ENCODE peak calls at places on chromosome 11, in ten cellular contexts. One of them, this sample, is unnamed.

GRCh38 chr11:36425593-36426206 is 84.4 kb downstream of the TRAF6 start:
- DNase-seq in central memory CD4-positive, alpha-beta T cell: no peak
- DNase-seq in lower lobe of right lung: no peak
- DNase-seq in NCI-H524: no peak
- DNase-seq in activated effector memory CD4-positive, alpha-beta T cell treated with anti-CD3 and anti-CD28 coated beads, Interleukin-2, amount 50 U/mL, for 16 hours: no peak
- DNase-seq in GM03348: no peak
- DNase-seq in NAMALWA: no peak
- DNase-seq in activated T-helper 9 cell treated with anti-CD3 and anti-CD28 coated beads, Interleukin-2, amount 50 U/mL, for 16 hours: no peak
- DNase-seq in iPS DF 6.9: no peak
- DNase-seq in GM13976: no peak
- DNase-seq in this sample: no peak

GRCh38 chr11:69393178-69393832 is 88.2 kb upstream of the LINC01488 start:
- DNase-seq in lower lobe of right lung: no peak
- DNase-seq in GM13976: no peak
- DNase-seq in central memory CD4-positive, alpha-beta T cell: no peak
- DNase-seq in activated T-helper 9 cell treated with anti-CD3 and anti-CD28 coated beads, Interleukin-2, amount 50 U/mL, for 16 hours: no peak
- DNase-seq in GM03348: no peak
- DNase-seq in activated effector memory CD4-positive, alpha-beta T cell treated with anti-CD3 and anti-CD28 coated beads, Interleukin-2, amount 50 U/mL, for 16 hours: no peak
- DNase-seq in iPS DF 6.9: no peak
- DNase-seq in NAMALWA: no peak
- DNase-seq in NCI-H524: no peak
- DNase-seq in this sample: no peak

GRCh38 chr11:123683616-123684170 is 29.3 kb upstream of the SCN3B start:
- DNase-seq in GM03348: no peak
- DNase-seq in GM13976: no peak
- DNase-seq in activated T-helper 9 cell treated with anti-CD3 and anti-CD28 coated beads, Interleukin-2, amount 50 U/mL, for 16 hours: no peak
- DNase-seq in NAMALWA: no peak
- DNase-seq in iPS DF 6.9: no peak
- DNase-seq in activated effector memory CD4-positive, alpha-beta T cell treated with anti-CD3 and anti-CD28 coated beads, Interleukin-2, amount 50 U/mL, for 16 hours: no peak
- DNase-seq in central memory CD4-positive, alpha-beta T cell: no peak
- DNase-seq in lower lobe of right lung: no peak
- DNase-seq in NCI-H524: no peak
- DNase-seq in this sample: no peak

GRCh38 chr11:100753144-100753543 is 66.1 kb downstream of the ARHGAP42 start:
- DNase-seq in activated effector memory CD4-positive, alpha-beta T cell treated with anti-CD3 and anti-CD28 coated beads, Interleukin-2, amount 50 U/mL, for 16 hours: no peak
- DNase-seq in iPS DF 6.9: no peak
- DNase-seq in GM13976: no peak
- DNase-seq in NCI-H524: no peak
- DNase-seq in NAMALWA: no peak
- DNase-seq in GM03348: no peak
- DNase-seq in activated T-helper 9 cell treated with anti-CD3 and anti-CD28 coated beads, Interleukin-2, amount 50 U/mL, for 16 hours: no peak
- DNase-seq in central memory CD4-positive, alpha-beta T cell: no peak
- DNase-seq in lower lobe of right lung: no peak
- DNase-seq in this sample: no peak

GRCh38 chr11:6817668-6818067 is 18.2 kb upstream of the OR6A2 start:
- DNase-seq in iPS DF 6.9: no peak
- DNase-seq in GM13976: no peak
- DNase-seq in activated T-helper 9 cell treated with anti-CD3 and anti-CD28 coated beads, Interleukin-2, amount 50 U/mL, for 16 hours: no peak
- DNase-seq in central memory CD4-positive, alpha-beta T cell: no peak
- DNase-seq in NCI-H524: peak
- DNase-seq in GM03348: no peak
- DNase-seq in activated effector memory CD4-positive, alpha-beta T cell treated with anti-CD3 and anti-CD28 coated beads, Interleukin-2, amount 50 U/mL, for 16 hours: no peak
- DNase-seq in NAMALWA: no peak
- DNase-seq in lower lobe of right lung: no peak
- DNase-seq in this sample: no peak

GRCh38 chr11:128859563-128860441 is 7.3 kb downstream of the KCNJ1 start:
- DNase-seq in iPS DF 6.9: peak
- DNase-seq in GM13976: peak
- DNase-seq in activated effector memory CD4-positive, alpha-beta T cell treated with anti-CD3 and anti-CD28 coated beads, Interleukin-2, amount 50 U/mL, for 16 hours: peak
- DNase-seq in GM03348: peak
- DNase-seq in NAMALWA: peak
- DNase-seq in central memory CD4-positive, alpha-beta T cell: peak
- DNase-seq in lower lobe of right lung: peak
- DNase-seq in NCI-H524: no peak
- DNase-seq in activated T-helper 9 cell treated with anti-CD3 and anti-CD28 coated beads, Interleukin-2, amount 50 U/mL, for 16 hours: peak
- DNase-seq in this sample: peak

GRCh38 chr11:76995177-76995576 is 39.0 kb upstream of the B3GNT6 start:
- DNase-seq in GM03348: no peak
- DNase-seq in lower lobe of right lung: no peak
- DNase-seq in central memory CD4-positive, alpha-beta T cell: no peak
- DNase-seq in activated T-helper 9 cell treated with anti-CD3 and anti-CD28 coated beads, Interleukin-2, amount 50 U/mL, for 16 hours: no peak
- DNase-seq in GM13976: no peak
- DNase-seq in iPS DF 6.9: no peak
- DNase-seq in NAMALWA: no peak
- DNase-seq in activated effector memory CD4-positive, alpha-beta T cell treated with anti-CD3 and anti-CD28 coated beads, Interleukin-2, amount 50 U/mL, for 16 hours: no peak
- DNase-seq in NCI-H524: no peak
- DNase-seq in this sample: no peak

GRCh38 chr11:128336203-128336602 is 251.2 kb downstream of the ETS1 start:
- DNase-seq in GM03348: peak
- DNase-seq in GM13976: no peak
- DNase-seq in activated T-helper 9 cell treated with anti-CD3 and anti-CD28 coated beads, Interleukin-2, amount 50 U/mL, for 16 hours: no peak
- DNase-seq in NAMALWA: no peak
- DNase-seq in NCI-H524: no peak
- DNase-seq in iPS DF 6.9: no peak
- DNase-seq in central memory CD4-positive, alpha-beta T cell: no peak
- DNase-seq in lower lobe of right lung: peak
- DNase-seq in activated effector memory CD4-positive, alpha-beta T cell treated with anti-CD3 and anti-CD28 coated beads, Interleukin-2, amount 50 U/mL, for 16 hours: no peak
- DNase-seq in this sample: no peak

GRCh38 chr11:92969634-92970347 is at the start of gene MTNR1B:
- DNase-seq in NCI-H524: peak
- DNase-seq in NAMALWA: no peak
- DNase-seq in lower lobe of right lung: no peak
- DNase-seq in iPS DF 6.9: no peak
- DNase-seq in GM13976: no peak
- DNase-seq in central memory CD4-positive, alpha-beta T cell: no peak
- DNase-seq in activated T-helper 9 cell treated with anti-CD3 and anti-CD28 coated beads, Interleukin-2, amount 50 U/mL, for 16 hours: no peak
- DNase-seq in GM03348: peak
- DNase-seq in activated effector memory CD4-positive, alpha-beta T cell treated with anti-CD3 and anti-CD28 coated beads, Interleukin-2, amount 50 U/mL, for 16 hours: no peak
- DNase-seq in this sample: no peak

GRCh38 chr11:105192115-105192514 is 52.5 kb upstream of the CARD18 start:
- DNase-seq in GM03348: no peak
- DNase-seq in activated effector memory CD4-positive, alpha-beta T cell treated with anti-CD3 and anti-CD28 coated beads, Interleukin-2, amount 50 U/mL, for 16 hours: no peak
- DNase-seq in iPS DF 6.9: no peak
- DNase-seq in NCI-H524: no peak
- DNase-seq in GM13976: no peak
- DNase-seq in NAMALWA: no peak
- DNase-seq in lower lobe of right lung: no peak
- DNase-seq in central memory CD4-positive, alpha-beta T cell: no peak
- DNase-seq in activated T-helper 9 cell treated with anti-CD3 and anti-CD28 coated beads, Interleukin-2, amount 50 U/mL, for 16 hours: no peak
- DNase-seq in this sample: no peak

GRCh38 chr11:94563176-94563847 is 3.9 kb upstream of the PIWIL4 start:
- DNase-seq in GM03348: peak
- DNase-seq in lower lobe of right lung: no peak
- DNase-seq in NAMALWA: no peak
- DNase-seq in central memory CD4-positive, alpha-beta T cell: no peak
- DNase-seq in GM13976: no peak
- DNase-seq in activated T-helper 9 cell treated with anti-CD3 and anti-CD28 coated beads, Interleukin-2, amount 50 U/mL, for 16 hours: no peak
- DNase-seq in activated effector memory CD4-positive, alpha-beta T cell treated with anti-CD3 and anti-CD28 coated beads, Interleukin-2, amount 50 U/mL, for 16 hours: no peak
- DNase-seq in iPS DF 6.9: no peak
- DNase-seq in NCI-H524: no peak
- DNase-seq in this sample: no peak

GRCh38 chr11:119585038-119585666 is 143.8 kb downstream of the NECTIN1 start:
- DNase-seq in activated T-helper 9 cell treated with anti-CD3 and anti-CD28 coated beads, Interleukin-2, amount 50 U/mL, for 16 hours: no peak
- DNase-seq in lower lobe of right lung: no peak
- DNase-seq in activated effector memory CD4-positive, alpha-beta T cell treated with anti-CD3 and anti-CD28 coated beads, Interleukin-2, amount 50 U/mL, for 16 hours: no peak
- DNase-seq in NCI-H524: peak
- DNase-seq in GM13976: no peak
- DNase-seq in NAMALWA: no peak
- DNase-seq in GM03348: no peak
- DNase-seq in iPS DF 6.9: no peak
- DNase-seq in central memory CD4-positive, alpha-beta T cell: no peak
- DNase-seq in this sample: no peak

GRCh38 chr11:10654211-10655150 is 39.1 kb downstream of the IRAG1 start:
- DNase-seq in NCI-H524: peak
- DNase-seq in GM13976: peak
- DNase-seq in NAMALWA: peak
- DNase-seq in lower lobe of right lung: no peak
- DNase-seq in activated T-helper 9 cell treated with anti-CD3 and anti-CD28 coated beads, Interleukin-2, amount 50 U/mL, for 16 hours: no peak
- DNase-seq in central memory CD4-positive, alpha-beta T cell: peak
- DNase-seq in iPS DF 6.9: peak
- DNase-seq in activated effector memory CD4-positive, alpha-beta T cell treated with anti-CD3 and anti-CD28 coated beads, Interleukin-2, amount 50 U/mL, for 16 hours: no peak
- DNase-seq in GM03348: peak
- DNase-seq in this sample: no peak

GRCh38 chr11:122189259-122189658 is 73.2 kb upstream of the BLID start:
- DNase-seq in NCI-H524: no peak
- DNase-seq in activated T-helper 9 cell treated with anti-CD3 and anti-CD28 coated beads, Interleukin-2, amount 50 U/mL, for 16 hours: no peak
- DNase-seq in lower lobe of right lung: no peak
- DNase-seq in GM03348: peak
- DNase-seq in GM13976: no peak
- DNase-seq in iPS DF 6.9: no peak
- DNase-seq in activated effector memory CD4-positive, alpha-beta T cell treated with anti-CD3 and anti-CD28 coated beads, Interleukin-2, amount 50 U/mL, for 16 hours: no peak
- DNase-seq in NAMALWA: no peak
- DNase-seq in central memory CD4-positive, alpha-beta T cell: no peak
- DNase-seq in this sample: no peak

GRCh38 chr11:63480039-63480438 is 10.9 kb downstream of the PLAAT5 start:
- DNase-seq in activated effector memory CD4-positive, alpha-beta T cell treated with anti-CD3 and anti-CD28 coated beads, Interleukin-2, amount 50 U/mL, for 16 hours: no peak
- DNase-seq in GM03348: no peak
- DNase-seq in central memory CD4-positive, alpha-beta T cell: no peak
- DNase-seq in GM13976: no peak
- DNase-seq in lower lobe of right lung: no peak
- DNase-seq in iPS DF 6.9: no peak
- DNase-seq in activated T-helper 9 cell treated with anti-CD3 and anti-CD28 coated beads, Interleukin-2, amount 50 U/mL, for 16 hours: no peak
- DNase-seq in NAMALWA: no peak
- DNase-seq in NCI-H524: no peak
- DNase-seq in this sample: no peak

GRCh38 chr11:17553249-17553546 is 6.1 kb downstream of the OTOG start:
- DNase-seq in iPS DF 6.9: no peak
- DNase-seq in GM13976: no peak
- DNase-seq in lower lobe of right lung: no peak
- DNase-seq in activated effector memory CD4-positive, alpha-beta T cell treated with anti-CD3 and anti-CD28 coated beads, Interleukin-2, amount 50 U/mL, for 16 hours: peak
- DNase-seq in NAMALWA: no peak
- DNase-seq in NCI-H524: no peak
- DNase-seq in activated T-helper 9 cell treated with anti-CD3 and anti-CD28 coated beads, Interleukin-2, amount 50 U/mL, for 16 hours: no peak
- DNase-seq in central memory CD4-positive, alpha-beta T cell: no peak
- DNase-seq in GM03348: no peak
- DNase-seq in this sample: no peak

GRCh38 chr11:70547386-70547785 is 149.1 kb downstream of the CTTN start:
- DNase-seq in activated effector memory CD4-positive, alpha-beta T cell treated with anti-CD3 and anti-CD28 coated beads, Interleukin-2, amount 50 U/mL, for 16 hours: no peak
- DNase-seq in NAMALWA: no peak
- DNase-seq in activated T-helper 9 cell treated with anti-CD3 and anti-CD28 coated beads, Interleukin-2, amount 50 U/mL, for 16 hours: no peak
- DNase-seq in iPS DF 6.9: no peak
- DNase-seq in GM13976: no peak
- DNase-seq in GM03348: no peak
- DNase-seq in lower lobe of right lung: no peak
- DNase-seq in central memory CD4-positive, alpha-beta T cell: no peak
- DNase-seq in NCI-H524: peak
- DNase-seq in this sample: no peak

GRCh38 chr11:11849127-11849746 is 7.5 kb downstream of the USP47 start:
- DNase-seq in activated effector memory CD4-positive, alpha-beta T cell treated with anti-CD3 and anti-CD28 coated beads, Interleukin-2, amount 50 U/mL, for 16 hours: peak
- DNase-seq in NAMALWA: peak
- DNase-seq in GM13976: peak
- DNase-seq in lower lobe of right lung: peak
- DNase-seq in GM03348: peak
- DNase-seq in activated T-helper 9 cell treated with anti-CD3 and anti-CD28 coated beads, Interleukin-2, amount 50 U/mL, for 16 hours: peak
- DNase-seq in central memory CD4-positive, alpha-beta T cell: peak
- DNase-seq in NCI-H524: peak
- DNase-seq in iPS DF 6.9: no peak
- DNase-seq in this sample: no peak

GRCh38 chr11:8699903-8700302 is 17.3 kb downstream of the RPL27A start:
- DNase-seq in GM03348: peak
- DNase-seq in NCI-H524: no peak
- DNase-seq in GM13976: no peak
- DNase-seq in activated T-helper 9 cell treated with anti-CD3 and anti-CD28 coated beads, Interleukin-2, amount 50 U/mL, for 16 hours: no peak
- DNase-seq in central memory CD4-positive, alpha-beta T cell: no peak
- DNase-seq in NAMALWA: no peak
- DNase-seq in iPS DF 6.9: no peak
- DNase-seq in lower lobe of right lung: no peak
- DNase-seq in activated effector memory CD4-positive, alpha-beta T cell treated with anti-CD3 and anti-CD28 coated beads, Interleukin-2, amount 50 U/mL, for 16 hours: no peak
- DNase-seq in this sample: no peak

GRCh38 chr11:72456651-72457050 is 22.3 kb upstream of the CLPB start:
- DNase-seq in GM13976: no peak
- DNase-seq in NAMALWA: no peak
- DNase-seq in activated effector memory CD4-positive, alpha-beta T cell treated with anti-CD3 and anti-CD28 coated beads, Interleukin-2, amount 50 U/mL, for 16 hours: no peak
- DNase-seq in central memory CD4-positive, alpha-beta T cell: no peak
- DNase-seq in activated T-helper 9 cell treated with anti-CD3 and anti-CD28 coated beads, Interleukin-2, amount 50 U/mL, for 16 hours: no peak
- DNase-seq in NCI-H524: no peak
- DNase-seq in lower lobe of right lung: no peak
- DNase-seq in GM03348: no peak
- DNase-seq in iPS DF 6.9: no peak
- DNase-seq in this sample: no peak

GRCh38 chr11:114111369-114112042 is 52.0 kb downstream of the ZBTB16 start:
- DNase-seq in lower lobe of right lung: no peak
- DNase-seq in central memory CD4-positive, alpha-beta T cell: no peak
- DNase-seq in GM13976: no peak
- DNase-seq in iPS DF 6.9: no peak
- DNase-seq in activated effector memory CD4-positive, alpha-beta T cell treated with anti-CD3 and anti-CD28 coated beads, Interleukin-2, amount 50 U/mL, for 16 hours: no peak
- DNase-seq in GM03348: no peak
- DNase-seq in NAMALWA: no peak
- DNase-seq in activated T-helper 9 cell treated with anti-CD3 and anti-CD28 coated beads, Interleukin-2, amount 50 U/mL, for 16 hours: no peak
- DNase-seq in NCI-H524: no peak
- DNase-seq in this sample: no peak

GRCh38 chr11:78567209-78567608 is 7.5 kb downstream of the NARS2 start:
- DNase-seq in GM03348: peak
- DNase-seq in activated effector memory CD4-positive, alpha-beta T cell treated with anti-CD3 and anti-CD28 coated beads, Interleukin-2, amount 50 U/mL, for 16 hours: no peak
- DNase-seq in lower lobe of right lung: no peak
- DNase-seq in iPS DF 6.9: no peak
- DNase-seq in NAMALWA: no peak
- DNase-seq in NCI-H524: no peak
- DNase-seq in central memory CD4-positive, alpha-beta T cell: no peak
- DNase-seq in GM13976: no peak
- DNase-seq in activated T-helper 9 cell treated with anti-CD3 and anti-CD28 coated beads, Interleukin-2, amount 50 U/mL, for 16 hours: no peak
- DNase-seq in this sample: no peak

GRCh38 chr11:35324981-35325380 is 94.4 kb downstream of the SLC1A2 start:
- DNase-seq in NCI-H524: no peak
- DNase-seq in activated T-helper 9 cell treated with anti-CD3 and anti-CD28 coated beads, Interleukin-2, amount 50 U/mL, for 16 hours: no peak
- DNase-seq in central memory CD4-positive, alpha-beta T cell: no peak
- DNase-seq in iPS DF 6.9: no peak
- DNase-seq in activated effector memory CD4-positive, alpha-beta T cell treated with anti-CD3 and anti-CD28 coated beads, Interleukin-2, amount 50 U/mL, for 16 hours: no peak
- DNase-seq in GM03348: no peak
- DNase-seq in NAMALWA: no peak
- DNase-seq in GM13976: no peak
- DNase-seq in lower lobe of right lung: no peak
- DNase-seq in this sample: no peak

GRCh38 chr11:114207096-114207495 is 89.1 kb upstream of the NNMT start:
- DNase-seq in lower lobe of right lung: no peak
- DNase-seq in GM13976: no peak
- DNase-seq in central memory CD4-positive, alpha-beta T cell: no peak
- DNase-seq in activated T-helper 9 cell treated with anti-CD3 and anti-CD28 coated beads, Interleukin-2, amount 50 U/mL, for 16 hours: no peak
- DNase-seq in activated effector memory CD4-positive, alpha-beta T cell treated with anti-CD3 and anti-CD28 coated beads, Interleukin-2, amount 50 U/mL, for 16 hours: no peak
- DNase-seq in NAMALWA: no peak
- DNase-seq in iPS DF 6.9: no peak
- DNase-seq in GM03348: no peak
- DNase-seq in NCI-H524: no peak
- DNase-seq in this sample: no peak

GRCh38 chr11:6654281-6655019 is 1.2 kb downstream of the DCHS1 start:
- DNase-seq in GM13976: no peak
- DNase-seq in activated effector memory CD4-positive, alpha-beta T cell treated with anti-CD3 and anti-CD28 coated beads, Interleukin-2, amount 50 U/mL, for 16 hours: no peak
- DNase-seq in GM03348: no peak
- DNase-seq in iPS DF 6.9: no peak
- DNase-seq in NCI-H524: no peak
- DNase-seq in lower lobe of right lung: no peak
- DNase-seq in NAMALWA: no peak
- DNase-seq in central memory CD4-positive, alpha-beta T cell: no peak
- DNase-seq in activated T-helper 9 cell treated with anti-CD3 and anti-CD28 coated beads, Interleukin-2, amount 50 U/mL, for 16 hours: no peak
- DNase-seq in this sample: no peak

GRCh38 chr11:76824083-76824939 is 36.4 kb upstream of the ACER3 start:
- DNase-seq in activated effector memory CD4-positive, alpha-beta T cell treated with anti-CD3 and anti-CD28 coated beads, Interleukin-2, amount 50 U/mL, for 16 hours: no peak
- DNase-seq in GM13976: no peak
- DNase-seq in activated T-helper 9 cell treated with anti-CD3 and anti-CD28 coated beads, Interleukin-2, amount 50 U/mL, for 16 hours: no peak
- DNase-seq in central memory CD4-positive, alpha-beta T cell: no peak
- DNase-seq in iPS DF 6.9: no peak
- DNase-seq in NAMALWA: no peak
- DNase-seq in NCI-H524: no peak
- DNase-seq in lower lobe of right lung: no peak
- DNase-seq in GM03348: no peak
- DNase-seq in this sample: no peak

GRCh38 chr11:102120437-102120935 is 10.2 kb downstream of the YAP1 start:
- DNase-seq in GM13976: no peak
- DNase-seq in central memory CD4-positive, alpha-beta T cell: no peak
- DNase-seq in activated T-helper 9 cell treated with anti-CD3 and anti-CD28 coated beads, Interleukin-2, amount 50 U/mL, for 16 hours: no peak
- DNase-seq in NCI-H524: no peak
- DNase-seq in lower lobe of right lung: no peak
- DNase-seq in activated effector memory CD4-positive, alpha-beta T cell treated with anti-CD3 and anti-CD28 coated beads, Interleukin-2, amount 50 U/mL, for 16 hours: no peak
- DNase-seq in GM03348: no peak
- DNase-seq in NAMALWA: no peak
- DNase-seq in iPS DF 6.9: no peak
- DNase-seq in this sample: no peak

GRCh38 chr11:35483131-35483800 is 42.1 kb downstream of the PAMR1 start:
- DNase-seq in NAMALWA: no peak
- DNase-seq in GM03348: peak
- DNase-seq in central memory CD4-positive, alpha-beta T cell: no peak
- DNase-seq in activated effector memory CD4-positive, alpha-beta T cell treated with anti-CD3 and anti-CD28 coated beads, Interleukin-2, amount 50 U/mL, for 16 hours: no peak
- DNase-seq in lower lobe of right lung: no peak
- DNase-seq in GM13976: no peak
- DNase-seq in activated T-helper 9 cell treated with anti-CD3 and anti-CD28 coated beads, Interleukin-2, amount 50 U/mL, for 16 hours: no peak
- DNase-seq in iPS DF 6.9: no peak
- DNase-seq in NCI-H524: no peak
- DNase-seq in this sample: no peak